ENCODE peak calls at places on chromosome 14, in five cellular contexts. One of them, this sample, is unnamed.

GRCh38 chr14:56709201-56709600 is 101.1 kb downstream of the OTX2 start:
- DNase-seq in osteocyte: no peak
- DNase-seq in AG08396: no peak
- DNase-seq in progenitor cell of endocrine pancreas: no peak
- DNase-seq in cardiac fibroblast: no peak
- DNase-seq in this sample: peak; percentile 16

GRCh38 chr14:74825008-74825407 is 50.9 kb downstream of the PROX2 start:
- DNase-seq in osteocyte: no peak
- DNase-seq in cardiac fibroblast: peak; percentile 71
- DNase-seq in AG08396: peak; percentile 12
- DNase-seq in progenitor cell of endocrine pancreas: no peak
- DNase-seq in this sample: no peak

GRCh38 chr14:58638231-58639205 is 756 bp downstream of the DACT1 start:
- DNase-seq in osteocyte: no peak
- DNase-seq in cardiac fibroblast: peak; percentile 43
- DNase-seq in AG08396: peak; percentile 46
- DNase-seq in progenitor cell of endocrine pancreas: no peak
- DNase-seq in this sample: peak; percentile 66

GRCh38 chr14:36522347-36522971 is 2.4 kb upstream of the NKX2-1 start:
- DNase-seq in AG08396: peak; percentile 13
- DNase-seq in cardiac fibroblast: no peak
- DNase-seq in osteocyte: peak; percentile 80
- DNase-seq in progenitor cell of endocrine pancreas: no peak
- DNase-seq in this sample: no peak

GRCh38 chr14:104927432-104927816 is 2.7 kb downstream of the PLD4 start:
- DNase-seq in progenitor cell of endocrine pancreas: no peak
- DNase-seq in cardiac fibroblast: no peak
- DNase-seq in osteocyte: no peak
- DNase-seq in AG08396: no peak
- DNase-seq in this sample: no peak

GRCh38 chr14:103561381-103562134 is 899 bp downstream of the BAG5 start:
- DNase-seq in osteocyte: no peak
- DNase-seq in progenitor cell of endocrine pancreas: no peak
- DNase-seq in cardiac fibroblast: peak; percentile 63
- DNase-seq in AG08396: peak; percentile 77
- DNase-seq in this sample: peak; percentile 55

GRCh38 chr14:55309761-55310365 is 38.6 kb downstream of the FBXO34 start:
- DNase-seq in progenitor cell of endocrine pancreas: no peak
- DNase-seq in AG08396: no peak
- DNase-seq in osteocyte: no peak
- DNase-seq in cardiac fibroblast: no peak
- DNase-seq in this sample: no peak

GRCh38 chr14:93780811-93781210 is 7.5 kb downstream of the PRIMA1 start:
- DNase-seq in cardiac fibroblast: no peak
- DNase-seq in osteocyte: no peak
- DNase-seq in progenitor cell of endocrine pancreas: no peak
- DNase-seq in AG08396: no peak
- DNase-seq in this sample: no peak

GRCh38 chr14:103129301-103130016 is 6.2 kb downstream of the TNFAIP2 start:
- DNase-seq in cardiac fibroblast: no peak
- DNase-seq in osteocyte: no peak
- DNase-seq in AG08396: no peak
- DNase-seq in progenitor cell of endocrine pancreas: no peak
- DNase-seq in this sample: no peak

GRCh38 chr14:50215416-50215815 is 16.0 kb downstream of the SOS2 start:
- DNase-seq in osteocyte: no peak
- DNase-seq in progenitor cell of endocrine pancreas: no peak
- DNase-seq in cardiac fibroblast: no peak
- DNase-seq in AG08396: no peak
- DNase-seq in this sample: no peak

GRCh38 chr14:79057333-79057732 is 887.2 kb downstream of the NRXN3 start:
- DNase-seq in progenitor cell of endocrine pancreas: no peak
- DNase-seq in osteocyte: no peak
- DNase-seq in cardiac fibroblast: peak; percentile 5
- DNase-seq in AG08396: no peak
- DNase-seq in this sample: no peak

GRCh38 chr14:104779776-104780512 is 15.6 kb downstream of the AKT1 start:
- DNase-seq in progenitor cell of endocrine pancreas: no peak
- DNase-seq in AG08396: no peak
- DNase-seq in osteocyte: no peak
- DNase-seq in cardiac fibroblast: no peak
- DNase-seq in this sample: no peak

GRCh38 chr14:33165144-33165925 is 226.7 kb downstream of the NPAS3 start:
- DNase-seq in cardiac fibroblast: no peak
- DNase-seq in osteocyte: no peak
- DNase-seq in AG08396: no peak
- DNase-seq in progenitor cell of endocrine pancreas: no peak
- DNase-seq in this sample: peak; percentile 5

GRCh38 chr14:101507306-101508150 is 53.8 kb upstream of the DIO3 start:
- DNase-seq in osteocyte: no peak
- DNase-seq in cardiac fibroblast: no peak
- DNase-seq in progenitor cell of endocrine pancreas: no peak
- DNase-seq in AG08396: no peak
- DNase-seq in this sample: no peak

GRCh38 chr14:62428429-62429203 is 616.6 kb downstream of the KCNH5 start:
- DNase-seq in AG08396: no peak
- DNase-seq in progenitor cell of endocrine pancreas: no peak
- DNase-seq in cardiac fibroblast: peak; percentile 84
- DNase-seq in osteocyte: no peak
- DNase-seq in this sample: peak; percentile 12

GRCh38 chr14:22549981-22550670 is 38.9 kb downstream of the DAD1 start:
- DNase-seq in AG08396: no peak
- DNase-seq in cardiac fibroblast: peak; percentile 66
- DNase-seq in osteocyte: no peak
- DNase-seq in progenitor cell of endocrine pancreas: no peak
- DNase-seq in this sample: no peak

GRCh38 chr14:102039157-102039556 is 47.7 kb downstream of the HSP90AA1 start:
- DNase-seq in AG08396: no peak
- DNase-seq in cardiac fibroblast: no peak
- DNase-seq in progenitor cell of endocrine pancreas: no peak
- DNase-seq in osteocyte: no peak
- DNase-seq in this sample: no peak

GRCh38 chr14:42470427-42470719 is 863.7 kb downstream of the LRFN5 start:
- DNase-seq in cardiac fibroblast: no peak
- DNase-seq in osteocyte: no peak
- DNase-seq in AG08396: no peak
- DNase-seq in progenitor cell of endocrine pancreas: no peak
- DNase-seq in this sample: no peak

GRCh38 chr14:24605435-24606190 is 3.9 kb downstream of the GZMH start:
- DNase-seq in osteocyte: no peak
- DNase-seq in AG08396: no peak
- DNase-seq in progenitor cell of endocrine pancreas: no peak
- DNase-seq in cardiac fibroblast: peak; percentile 1
- DNase-seq in this sample: no peak

GRCh38 chr14:67453575-67454300 is 34.8 kb downstream of the TMEM229B start:
- DNase-seq in progenitor cell of endocrine pancreas: no peak
- DNase-seq in AG08396: no peak
- DNase-seq in cardiac fibroblast: no peak
- DNase-seq in osteocyte: no peak
- DNase-seq in this sample: no peak

GRCh38 chr14:91233936-91234790 is 10.3 kb downstream of the GPR68 start:
- DNase-seq in osteocyte: no peak
- DNase-seq in progenitor cell of endocrine pancreas: no peak
- DNase-seq in cardiac fibroblast: no peak
- DNase-seq in AG08396: no peak
- DNase-seq in this sample: no peak

GRCh38 chr14:103607039-103607668 is 21.9 kb upstream of the KLC1 start:
- DNase-seq in progenitor cell of endocrine pancreas: no peak
- DNase-seq in AG08396: peak; percentile 84
- DNase-seq in osteocyte: peak; percentile 88
- DNase-seq in cardiac fibroblast: peak; percentile 79
- DNase-seq in this sample: peak; percentile 76

GRCh38 chr14:95437715-95438114 is 78.7 kb downstream of the SYNE3 start:
- DNase-seq in progenitor cell of endocrine pancreas: no peak
- DNase-seq in AG08396: no peak
- DNase-seq in cardiac fibroblast: no peak
- DNase-seq in osteocyte: no peak
- DNase-seq in this sample: no peak